ENCODE peak calls at places on chromosomes 6 and 20, in eight cellular contexts. One of them, this sample, is unnamed.

GRCh38 chr20:48706710-48707339 is 121.0 kb downstream of the PREX1 start:
- DNase-seq in astrocyte of the cerebellum: no peak
- DNase-seq in mucosa of descending colon: no peak
- DNase-seq in GM19239: no peak
- DNase-seq in NCI-H2171: no peak
- DNase-seq in left ventricle myocardium inferior: no peak
- DNase-seq in amniotic stem cell: no peak
- DNase-seq in T follicular helper cell: no peak
- DNase-seq in this sample: no peak

GRCh38 chr6:8194499-8194898 is 92.2 kb upstream of the EEF1E1 start:
- DNase-seq in mucosa of descending colon: no peak
- DNase-seq in NCI-H2171: no peak
- DNase-seq in GM19239: no peak
- DNase-seq in left ventricle myocardium inferior: no peak
- DNase-seq in T follicular helper cell: no peak
- DNase-seq in amniotic stem cell: no peak
- DNase-seq in astrocyte of the cerebellum: no peak
- DNase-seq in this sample: no peak

GRCh38 chr20:63361507-63362425 is 617 bp upstream of the CHRNA4 start:
- DNase-seq in GM19239: no peak
- DNase-seq in T follicular helper cell: no peak
- DNase-seq in left ventricle myocardium inferior: no peak
- DNase-seq in NCI-H2171: peak
- DNase-seq in astrocyte of the cerebellum: no peak
- DNase-seq in mucosa of descending colon: no peak
- DNase-seq in amniotic stem cell: no peak
- DNase-seq in this sample: no peak

GRCh38 chr20:36919715-36920333 is 31.7 kb downstream of the SAMHD1 start:
- DNase-seq in T follicular helper cell: peak
- DNase-seq in NCI-H2171: peak
- DNase-seq in mucosa of descending colon: no peak
- DNase-seq in GM19239: peak
- DNase-seq in left ventricle myocardium inferior: no peak
- DNase-seq in amniotic stem cell: no peak
- DNase-seq in astrocyte of the cerebellum: peak
- DNase-seq in this sample: peak

GRCh38 chr6:127483399-127484055 is 24.3 kb upstream of the KIAA0408 start:
- DNase-seq in left ventricle myocardium inferior: no peak
- DNase-seq in GM19239: no peak
- DNase-seq in T follicular helper cell: no peak
- DNase-seq in astrocyte of the cerebellum: no peak
- DNase-seq in mucosa of descending colon: no peak
- DNase-seq in amniotic stem cell: no peak
- DNase-seq in NCI-H2171: no peak
- DNase-seq in this sample: no peak

GRCh38 chr6:126337323-126337722 is 2.6 kb upstream of the CENPW start:
- DNase-seq in left ventricle myocardium inferior: no peak
- DNase-seq in astrocyte of the cerebellum: no peak
- DNase-seq in T follicular helper cell: no peak
- DNase-seq in mucosa of descending colon: no peak
- DNase-seq in NCI-H2171: no peak
- DNase-seq in amniotic stem cell: no peak
- DNase-seq in GM19239: no peak
- DNase-seq in this sample: no peak

GRCh38 chr6:52138284-52138683 is 47.9 kb upstream of the IL17A start:
- DNase-seq in left ventricle myocardium inferior: no peak
- DNase-seq in astrocyte of the cerebellum: no peak
- DNase-seq in amniotic stem cell: no peak
- DNase-seq in T follicular helper cell: no peak
- DNase-seq in GM19239: no peak
- DNase-seq in NCI-H2171: no peak
- DNase-seq in mucosa of descending colon: no peak
- DNase-seq in this sample: no peak

GRCh38 chr6:55694148-55694547 is 115.2 kb upstream of the HMGCLL1 start:
- DNase-seq in T follicular helper cell: no peak
- DNase-seq in astrocyte of the cerebellum: peak
- DNase-seq in GM19239: no peak
- DNase-seq in NCI-H2171: no peak
- DNase-seq in left ventricle myocardium inferior: peak
- DNase-seq in mucosa of descending colon: no peak
- DNase-seq in amniotic stem cell: no peak
- DNase-seq in this sample: peak

GRCh38 chr20:54680872-54681297 is 205.5 kb downstream of the DOK5 start:
- DNase-seq in mucosa of descending colon: no peak
- DNase-seq in amniotic stem cell: peak
- DNase-seq in T follicular helper cell: no peak
- DNase-seq in NCI-H2171: peak
- DNase-seq in GM19239: peak
- DNase-seq in astrocyte of the cerebellum: peak
- DNase-seq in left ventricle myocardium inferior: no peak
- DNase-seq in this sample: peak

GRCh38 chr20:33685328-33686007 is 717 bp downstream of the E2F1 start:
- DNase-seq in astrocyte of the cerebellum: no peak
- DNase-seq in GM19239: peak
- DNase-seq in NCI-H2171: no peak
- DNase-seq in mucosa of descending colon: peak
- DNase-seq in T follicular helper cell: no peak
- DNase-seq in amniotic stem cell: no peak
- DNase-seq in left ventricle myocardium inferior: no peak
- DNase-seq in this sample: peak

GRCh38 chr6:32192608-32193039 is at the start of gene GPSM3:
- DNase-seq in left ventricle myocardium inferior: peak
- DNase-seq in T follicular helper cell: peak
- DNase-seq in GM19239: no peak
- DNase-seq in amniotic stem cell: no peak
- DNase-seq in astrocyte of the cerebellum: no peak
- DNase-seq in mucosa of descending colon: peak
- DNase-seq in NCI-H2171: no peak
- DNase-seq in this sample: peak

GRCh38 chr6:108838101-108838717 is 10.0 kb upstream of the ARMC2 start:
- DNase-seq in GM19239: no peak
- DNase-seq in T follicular helper cell: no peak
- DNase-seq in mucosa of descending colon: no peak
- DNase-seq in left ventricle myocardium inferior: no peak
- DNase-seq in amniotic stem cell: no peak
- DNase-seq in NCI-H2171: no peak
- DNase-seq in astrocyte of the cerebellum: no peak
- DNase-seq in this sample: no peak

GRCh38 chr6:125014157-125014957 is 52.1 kb downstream of the RNF217 start:
- DNase-seq in astrocyte of the cerebellum: no peak
- DNase-seq in mucosa of descending colon: no peak
- DNase-seq in left ventricle myocardium inferior: no peak
- DNase-seq in amniotic stem cell: no peak
- DNase-seq in T follicular helper cell: no peak
- DNase-seq in GM19239: no peak
- DNase-seq in NCI-H2171: no peak
- DNase-seq in this sample: peak

GRCh38 chr20:23874747-23875146 is 4.8 kb downstream of the CST5 start:
- DNase-seq in NCI-H2171: peak
- DNase-seq in left ventricle myocardium inferior: no peak
- DNase-seq in amniotic stem cell: no peak
- DNase-seq in astrocyte of the cerebellum: no peak
- DNase-seq in T follicular helper cell: no peak
- DNase-seq in mucosa of descending colon: no peak
- DNase-seq in GM19239: no peak
- DNase-seq in this sample: no peak

GRCh38 chr6:26064619-26065257 is 22.5 kb upstream of the HFE start:
- DNase-seq in mucosa of descending colon: no peak
- DNase-seq in astrocyte of the cerebellum: no peak
- DNase-seq in amniotic stem cell: peak
- DNase-seq in NCI-H2171: peak
- DNase-seq in left ventricle myocardium inferior: no peak
- DNase-seq in GM19239: no peak
- DNase-seq in T follicular helper cell: no peak
- DNase-seq in this sample: peak

GRCh38 chr20:32820000-32820697 is 395 bp downstream of the MAPRE1 start:
- DNase-seq in T follicular helper cell: peak
- DNase-seq in amniotic stem cell: no peak
- DNase-seq in astrocyte of the cerebellum: no peak
- DNase-seq in NCI-H2171: peak
- DNase-seq in mucosa of descending colon: peak
- DNase-seq in left ventricle myocardium inferior: peak
- DNase-seq in GM19239: peak
- DNase-seq in this sample: no peak

GRCh38 chr20:58485326-58485725 is 29.9 kb downstream of the APCDD1L start:
- DNase-seq in left ventricle myocardium inferior: no peak
- DNase-seq in T follicular helper cell: no peak
- DNase-seq in NCI-H2171: no peak
- DNase-seq in mucosa of descending colon: no peak
- DNase-seq in GM19239: no peak
- DNase-seq in astrocyte of the cerebellum: peak
- DNase-seq in amniotic stem cell: no peak
- DNase-seq in this sample: no peak

GRCh38 chr6:160041608-160042007 is 72.7 kb downstream of the IGF2R start:
- DNase-seq in NCI-H2171: no peak
- DNase-seq in astrocyte of the cerebellum: peak
- DNase-seq in mucosa of descending colon: no peak
- DNase-seq in amniotic stem cell: peak
- DNase-seq in T follicular helper cell: no peak
- DNase-seq in left ventricle myocardium inferior: peak
- DNase-seq in GM19239: no peak
- DNase-seq in this sample: peak

GRCh38 chr6:149065658-149066556 is 251.6 kb upstream of the TAB2 start:
- DNase-seq in amniotic stem cell: no peak
- DNase-seq in astrocyte of the cerebellum: no peak
- DNase-seq in mucosa of descending colon: no peak
- DNase-seq in NCI-H2171: no peak
- DNase-seq in left ventricle myocardium inferior: no peak
- DNase-seq in T follicular helper cell: peak
- DNase-seq in GM19239: peak
- DNase-seq in this sample: no peak

GRCh38 chr6:140050232-140050995 is 676.0 kb upstream of the CITED2 start:
- DNase-seq in amniotic stem cell: peak
- DNase-seq in left ventricle myocardium inferior: peak
- DNase-seq in astrocyte of the cerebellum: no peak
- DNase-seq in NCI-H2171: no peak
- DNase-seq in GM19239: no peak
- DNase-seq in T follicular helper cell: no peak
- DNase-seq in mucosa of descending colon: no peak
- DNase-seq in this sample: peak

GRCh38 chr20:57465943-57466342 is 59.0 kb downstream of the CTCFL start:
- DNase-seq in GM19239: no peak
- DNase-seq in astrocyte of the cerebellum: no peak
- DNase-seq in T follicular helper cell: no peak
- DNase-seq in left ventricle myocardium inferior: no peak
- DNase-seq in NCI-H2171: no peak
- DNase-seq in amniotic stem cell: no peak
- DNase-seq in mucosa of descending colon: no peak
- DNase-seq in this sample: no peak

GRCh38 chr20:22833851-22834250 is 201.3 kb upstream of the SSTR4 start:
- DNase-seq in mucosa of descending colon: no peak
- DNase-seq in left ventricle myocardium inferior: no peak
- DNase-seq in GM19239: no peak
- DNase-seq in amniotic stem cell: no peak
- DNase-seq in NCI-H2171: no peak
- DNase-seq in T follicular helper cell: no peak
- DNase-seq in astrocyte of the cerebellum: no peak
- DNase-seq in this sample: peak

GRCh38 chr20:58717278-58718091 is 24.9 kb downstream of the NPEPL1 start:
- DNase-seq in mucosa of descending colon: peak
- DNase-seq in NCI-H2171: no peak
- DNase-seq in amniotic stem cell: no peak
- DNase-seq in GM19239: no peak
- DNase-seq in left ventricle myocardium inferior: peak
- DNase-seq in astrocyte of the cerebellum: no peak
- DNase-seq in T follicular helper cell: no peak
- DNase-seq in this sample: no peak

GRCh38 chr6:170438402-170438753 is 114.7 kb downstream of the PSMB1 start:
- DNase-seq in NCI-H2171: peak
- DNase-seq in amniotic stem cell: peak
- DNase-seq in astrocyte of the cerebellum: peak
- DNase-seq in GM19239: peak
- DNase-seq in T follicular helper cell: no peak
- DNase-seq in mucosa of descending colon: peak
- DNase-seq in left ventricle myocardium inferior: peak
- DNase-seq in this sample: peak

GRCh38 chr6:128882560-128882959 is 378 bp upstream of the LAMA2 start:
- DNase-seq in NCI-H2171: no peak
- DNase-seq in left ventricle myocardium inferior: no peak
- DNase-seq in T follicular helper cell: no peak
- DNase-seq in amniotic stem cell: no peak
- DNase-seq in GM19239: no peak
- DNase-seq in astrocyte of the cerebellum: no peak
- DNase-seq in mucosa of descending colon: no peak
- DNase-seq in this sample: peak

GRCh38 chr20:57224641-57225138 is 41.8 kb downstream of the BMP7 start:
- DNase-seq in T follicular helper cell: no peak
- DNase-seq in astrocyte of the cerebellum: no peak
- DNase-seq in GM19239: no peak
- DNase-seq in mucosa of descending colon: no peak
- DNase-seq in NCI-H2171: no peak
- DNase-seq in amniotic stem cell: no peak
- DNase-seq in left ventricle myocardium inferior: no peak
- DNase-seq in this sample: no peak

GRCh38 chr6:137873273-137873762 is 6.3 kb downstream of the TNFAIP3 start:
- DNase-seq in amniotic stem cell: no peak
- DNase-seq in GM19239: no peak
- DNase-seq in T follicular helper cell: no peak
- DNase-seq in left ventricle myocardium inferior: peak
- DNase-seq in astrocyte of the cerebellum: peak
- DNase-seq in mucosa of descending colon: peak
- DNase-seq in NCI-H2171: no peak
- DNase-seq in this sample: peak

GRCh38 chr6:73743556-73743955 is 47.6 kb downstream of the CD109 start:
- DNase-seq in GM19239: no peak
- DNase-seq in T follicular helper cell: no peak
- DNase-seq in astrocyte of the cerebellum: no peak
- DNase-seq in NCI-H2171: no peak
- DNase-seq in left ventricle myocardium inferior: no peak
- DNase-seq in amniotic stem cell: no peak
- DNase-seq in mucosa of descending colon: no peak
- DNase-seq in this sample: no peak

GRCh38 chr20:48143435-48144081 is 358.3 kb upstream of the SULF2 start:
- DNase-seq in NCI-H2171: peak
- DNase-seq in mucosa of descending colon: no peak
- DNase-seq in GM19239: no peak
- DNase-seq in astrocyte of the cerebellum: no peak
- DNase-seq in left ventricle myocardium inferior: no peak
- DNase-seq in T follicular helper cell: no peak
- DNase-seq in amniotic stem cell: no peak
- DNase-seq in this sample: no peak

GRCh38 chr6:146422789-146423188 is 120.8 kb upstream of the RAB32 start:
- DNase-seq in NCI-H2171: no peak
- DNase-seq in T follicular helper cell: no peak
- DNase-seq in GM19239: no peak
- DNase-seq in astrocyte of the cerebellum: no peak
- DNase-seq in amniotic stem cell: no peak
- DNase-seq in mucosa of descending colon: no peak
- DNase-seq in left ventricle myocardium inferior: no peak
- DNase-seq in this sample: no peak

GRCh38 chr6:128239898-128240509 is 280.4 kb downstream of the PTPRK start:
- DNase-seq in astrocyte of the cerebellum: no peak
- DNase-seq in NCI-H2171: no peak
- DNase-seq in left ventricle myocardium inferior: no peak
- DNase-seq in GM19239: no peak
- DNase-seq in mucosa of descending colon: no peak
- DNase-seq in amniotic stem cell: no peak
- DNase-seq in T follicular helper cell: no peak
- DNase-seq in this sample: no peak